ENCODE peak calls at places on chromosomes 5 and 9, in five cellular contexts. J, L, U, T and A are unnamed samples.

GRCh38 chr9:110351009-110351467 is 13.4 kb upstream of the TXNDC8 start:
- DNase-seq in J (no peak), L (peak), U (no peak), T (no peak), A (no peak)

GRCh38 chr9:107309271-107309670 is 26.2 kb downstream of the RAD23B start:
- DNase-seq in J (no peak), L (no peak), U (no peak), T (no peak), A (no peak)

GRCh38 chr5:139565411-139566305 is 4.5 kb downstream of the UBE2D2 start:
- DNase-seq in J (no peak), L (peak), U (no peak), T (peak), A (no peak)

GRCh38 chr5:26236936-26237335 is 801.5 kb downstream of the CDH9 start:
- DNase-seq in J (no peak), L (no peak), U (no peak), T (no peak), A (no peak)

GRCh38 chr5:73299017-73299630 is 126.1 kb downstream of the TMEM174 start:
- DNase-seq in J (no peak), L (no peak), U (no peak), T (no peak), A (no peak)

GRCh38 chr5:124172389-124173003 is 573.9 kb downstream of the ZNF608 start:
- DNase-seq in J (no peak), L (no peak), U (no peak), T (no peak), A (no peak)

GRCh38 chr5:122259995-122260394 is 52.0 kb upstream of the SNCAIP start:
- DNase-seq in J (no peak), L (peak), U (no peak), T (no peak), A (no peak)

GRCh38 chr9:114484854-114485443 is 20.3 kb downstream of the WHRN start:
- DNase-seq in J (no peak), L (peak), U (no peak), T (peak), A (no peak)

GRCh38 chr5:44365351-44365750 is 23.9 kb downstream of the FGF10 start:
- DNase-seq in J (no peak), L (peak), U (no peak), T (no peak), A (no peak)

GRCh38 chr9:105188746-105189145 is 55.7 kb upstream of the SLC44A1 start:
- DNase-seq in J (no peak), L (no peak), U (no peak), T (no peak), A (no peak)

GRCh38 chr9:113011911-113012381 is at the start of gene ZNF883:
- DNase-seq in J (no peak), L (peak), U (peak), T (no peak), A (no peak)

GRCh38 chr9:18905883-18906649 is 126.9 kb downstream of the SAXO1 start:
- DNase-seq in J (no peak), L (no peak), U (no peak), T (no peak), A (no peak)

GRCh38 chr9:70020217-70020616 is 23.4 kb upstream of the MAMDC2 start:
- DNase-seq in J (no peak), L (no peak), U (no peak), T (no peak), A (no peak)

GRCh38 chr5:78076351-78076750 is 218.1 kb downstream of the AP3B1 start:
- DNase-seq in J (no peak), L (peak), U (no peak), T (no peak), A (no peak)

GRCh38 chr5:67886761-67887160 is 328.8 kb upstream of the PIK3R1 start:
- DNase-seq in J (no peak), L (no peak), U (no peak), T (no peak), A (no peak)

GRCh38 chr9:109450346-109450745 is 47.8 kb downstream of the PTPN3 start:
- DNase-seq in J (no peak), L (no peak), U (no peak), T (no peak), A (no peak)